ENCODE peak calls at places on chromosomes 4 and X, in four cellular contexts. One of them, this sample, is unnamed.

GRCh38 chrX:120269379-120270035 is 18.9 kb downstream of the ZBTB33 start:
- DNase-seq in K562: no peak
- DNase-seq in GM12878: no peak
- DNase-seq in HepG2: no peak
- DNase-seq in this sample: no peak

GRCh38 chr4:121484633-121485032 is 103.8 kb upstream of the QRFPR start:
- DNase-seq in K562: peak
- DNase-seq in GM12878: no peak
- DNase-seq in HepG2: peak
- DNase-seq in this sample: no peak

GRCh38 chr4:21962691-21963090 is 14.1 kb upstream of the KCNIP4 start:
- DNase-seq in K562: no peak
- DNase-seq in GM12878: no peak
- DNase-seq in HepG2: no peak
- DNase-seq in this sample: no peak

GRCh38 chr4:23484689-23485088 is 405.2 kb downstream of the PPARGC1A start:
- DNase-seq in K562: no peak
- DNase-seq in GM12878: no peak
- DNase-seq in HepG2: no peak
- DNase-seq in this sample: no peak

GRCh38 chr4:82787342-82787741 is 11.3 kb downstream of the SCD5 start:
- DNase-seq in K562: no peak
- DNase-seq in GM12878: no peak
- DNase-seq in HepG2: no peak
- DNase-seq in this sample: no peak

GRCh38 chr4:75939890-75940691 is 722 bp downstream of the NAAA start:
- DNase-seq in K562: peak
- DNase-seq in GM12878: no peak
- DNase-seq in HepG2: peak
- DNase-seq in this sample: peak

GRCh38 chr4:2954358-2955185 is 8.6 kb downstream of the NOP14 start:
- DNase-seq in K562: no peak
- DNase-seq in GM12878: peak
- DNase-seq in HepG2: no peak
- DNase-seq in this sample: no peak

GRCh38 chr4:1055721-1056590 is 44.5 kb downstream of the FGFRL1 start:
- DNase-seq in K562: peak
- DNase-seq in GM12878: no peak
- DNase-seq in HepG2: no peak
- DNase-seq in this sample: no peak

GRCh38 chrX:73214366-73215094 is at the start of gene NAP1L2:
- DNase-seq in K562: no peak
- DNase-seq in GM12878: no peak
- DNase-seq in HepG2: no peak
- DNase-seq in this sample: peak

GRCh38 chr4:133600008-133600407 is 450.9 kb downstream of the PCDH10 start:
- DNase-seq in K562: peak
- DNase-seq in GM12878: no peak
- DNase-seq in HepG2: no peak
- DNase-seq in this sample: no peak

GRCh38 chr4:176319237-176319703 is 496 bp upstream of the SPCS3 start:
- DNase-seq in K562: no peak
- DNase-seq in GM12878: no peak
- DNase-seq in HepG2: no peak
- DNase-seq in this sample: no peak

GRCh38 chr4:110505440-110505839 is 29.5 kb downstream of the ENPEP start:
- DNase-seq in K562: no peak
- DNase-seq in GM12878: no peak
- DNase-seq in HepG2: no peak
- DNase-seq in this sample: no peak

GRCh38 chr4:139014391-139015268 is 951 bp upstream of the NOCT start:
- DNase-seq in K562: peak
- DNase-seq in GM12878: peak
- DNase-seq in HepG2: peak
- DNase-seq in this sample: no peak

GRCh38 chrX:69493193-69493592 is 10.9 kb upstream of the NALF2 start:
- DNase-seq in K562: peak
- DNase-seq in GM12878: no peak
- DNase-seq in HepG2: peak
- DNase-seq in this sample: peak

GRCh38 chrX:140918398-140919043 is 83.9 kb upstream of the SPANXB1 start:
- DNase-seq in K562: peak
- DNase-seq in GM12878: peak
- DNase-seq in HepG2: peak
- DNase-seq in this sample: peak

GRCh38 chrX:132743086-132743485 is 215.3 kb downstream of the HS6ST2 start:
- DNase-seq in K562: no peak
- DNase-seq in GM12878: no peak
- DNase-seq in HepG2: no peak
- DNase-seq in this sample: no peak

GRCh38 chrX:155071694-155072215 is 447 bp downstream of the BRCC3 start:
- DNase-seq in K562: no peak
- DNase-seq in GM12878: no peak
- DNase-seq in HepG2: no peak
- DNase-seq in this sample: no peak

GRCh38 chrX:2391869-2392606 is 108.7 kb downstream of the DHRSX start:
- DNase-seq in K562: no peak
- DNase-seq in GM12878: no peak
- DNase-seq in HepG2: peak
- DNase-seq in this sample: peak

GRCh38 chr4:155179216-155179615 is 29.2 kb upstream of the NPY2R start:
- DNase-seq in K562: no peak
- DNase-seq in GM12878: no peak
- DNase-seq in HepG2: no peak
- DNase-seq in this sample: no peak

GRCh38 chrX:103774070-103774642 is 2.5 kb upstream of the PLP1 start:
- DNase-seq in K562: no peak
- DNase-seq in GM12878: no peak
- DNase-seq in HepG2: peak
- DNase-seq in this sample: no peak

GRCh38 chr4:14865804-14866203 is 136.5 kb upstream of the CPEB2 start:
- DNase-seq in K562: no peak
- DNase-seq in GM12878: no peak
- DNase-seq in HepG2: no peak
- DNase-seq in this sample: no peak

GRCh38 chr4:142846729-142847606 is 867 bp upstream of the INPP4B start:
- DNase-seq in K562: no peak
- DNase-seq in GM12878: no peak
- DNase-seq in HepG2: peak
- DNase-seq in this sample: peak

GRCh38 chr4:95362906-95363578 is 185.7 kb downstream of the UNC5C start:
- DNase-seq in K562: peak
- DNase-seq in GM12878: no peak
- DNase-seq in HepG2: peak
- DNase-seq in this sample: no peak

GRCh38 chr4:40628888-40629287 is 776 bp downstream of the RBM47 start:
- DNase-seq in K562: no peak
- DNase-seq in GM12878: no peak
- DNase-seq in HepG2: no peak
- DNase-seq in this sample: no peak

GRCh38 chr4:180618396-180618795 is 1624.8 kb upstream of the TENM3 start:
- DNase-seq in K562: no peak
- DNase-seq in GM12878: no peak
- DNase-seq in HepG2: no peak
- DNase-seq in this sample: no peak

GRCh38 chr4:75605928-75606327 is 24.4 kb downstream of the CDKL2 start:
- DNase-seq in K562: no peak
- DNase-seq in GM12878: no peak
- DNase-seq in HepG2: no peak
- DNase-seq in this sample: no peak

GRCh38 chr4:182578402-182578801 is 335.2 kb downstream of the TENM3 start:
- DNase-seq in K562: no peak
- DNase-seq in GM12878: no peak
- DNase-seq in HepG2: no peak
- DNase-seq in this sample: no peak

GRCh38 chrX:36019164-36019563 is 99.6 kb downstream of the CFAP47 start:
- DNase-seq in K562: no peak
- DNase-seq in GM12878: no peak
- DNase-seq in HepG2: peak
- DNase-seq in this sample: no peak

GRCh38 chr4:22997358-22998224 is 304.9 kb downstream of the GBA3 start:
- DNase-seq in K562: peak
- DNase-seq in GM12878: no peak
- DNase-seq in HepG2: no peak
- DNase-seq in this sample: no peak

GRCh38 chr4:45442466-45442865 is 681.4 kb downstream of the GABRG1 start:
- DNase-seq in K562: no peak
- DNase-seq in GM12878: no peak
- DNase-seq in HepG2: no peak
- DNase-seq in this sample: no peak

GRCh38 chr4:185680617-185681016 is 131.4 kb downstream of the SORBS2 start:
- DNase-seq in K562: no peak
- DNase-seq in GM12878: no peak
- DNase-seq in HepG2: no peak
- DNase-seq in this sample: no peak

GRCh38 chr4:176406736-176407135 is 87.0 kb downstream of the SPCS3 start:
- DNase-seq in K562: no peak
- DNase-seq in GM12878: no peak
- DNase-seq in HepG2: no peak
- DNase-seq in this sample: no peak

GRCh38 chr4:2424581-2424980 is 5.8 kb downstream of the CFAP99 start:
- DNase-seq in K562: no peak
- DNase-seq in GM12878: no peak
- DNase-seq in HepG2: no peak
- DNase-seq in this sample: no peak

GRCh38 chr4:99091174-99091573 is 2.6 kb upstream of the ADH5 start:
- DNase-seq in K562: no peak
- DNase-seq in GM12878: no peak
- DNase-seq in HepG2: no peak
- DNase-seq in this sample: no peak

GRCh38 chr4:32140636-32141035 is 1420.5 kb downstream of the PCDH7 start:
- DNase-seq in K562: no peak
- DNase-seq in GM12878: no peak
- DNase-seq in HepG2: no peak
- DNase-seq in this sample: no peak

GRCh38 chrX:151488677-151489076 is 74.8 kb upstream of the PASD1 start:
- DNase-seq in K562: peak
- DNase-seq in GM12878: no peak
- DNase-seq in HepG2: peak
- DNase-seq in this sample: no peak

GRCh38 chr4:139943277-139943676 is 210.7 kb downstream of the MAML3 start:
- DNase-seq in K562: no peak
- DNase-seq in GM12878: no peak
- DNase-seq in HepG2: no peak
- DNase-seq in this sample: peak

GRCh38 chr4:113943085-113943484 is 36.4 kb downstream of the ARSJ start:
- DNase-seq in K562: no peak
- DNase-seq in GM12878: no peak
- DNase-seq in HepG2: no peak
- DNase-seq in this sample: no peak

GRCh38 chr4:38889143-38889542 is 21.5 kb downstream of the FAM114A1 start:
- DNase-seq in K562: no peak
- DNase-seq in GM12878: peak
- DNase-seq in HepG2: peak
- DNase-seq in this sample: no peak

GRCh38 chrX:10518073-10518472 is 102.3 kb downstream of the MID1 start:
- DNase-seq in K562: no peak
- DNase-seq in GM12878: no peak
- DNase-seq in HepG2: peak
- DNase-seq in this sample: no peak

GRCh38 chrX:10519278-10519677 is 101.1 kb downstream of the MID1 start:
- DNase-seq in K562: no peak
- DNase-seq in GM12878: no peak
- DNase-seq in HepG2: no peak
- DNase-seq in this sample: no peak

GRCh38 chrX:10524578-10524977 is 95.8 kb downstream of the MID1 start:
- DNase-seq in K562: no peak
- DNase-seq in GM12878: no peak
- DNase-seq in HepG2: no peak
- DNase-seq in this sample: no peak

GRCh38 chrX:10516781-10517322 is 103.5 kb downstream of the MID1 start:
- DNase-seq in K562: no peak
- DNase-seq in GM12878: no peak
- DNase-seq in HepG2: no peak
- DNase-seq in this sample: no peak

GRCh38 chrX:10519761-10520160 is 100.6 kb downstream of the MID1 start:
- DNase-seq in K562: no peak
- DNase-seq in GM12878: no peak
- DNase-seq in HepG2: no peak
- DNase-seq in this sample: no peak
- TF ChIP-seq BRCA1 in K562: no peak
- TF ChIP-seq BRCA1 in GM12878: no peak
- TF ChIP-seq BRCA1 in HepG2: no peak
- TF ChIP-seq BRCA1 in this sample: no peak

GRCh38 chr4:101464596-101464995 is 117.3 kb upstream of the PPP3CA start:
- DNase-seq in K562: no peak
- DNase-seq in GM12878: no peak
- DNase-seq in HepG2: no peak
- DNase-seq in this sample: no peak

GRCh38 chr4:101458473-101458872 is 111.1 kb upstream of the PPP3CA start:
- DNase-seq in K562: no peak
- DNase-seq in GM12878: no peak
- DNase-seq in HepG2: no peak
- DNase-seq in this sample: no peak

GRCh38 chr4:101458914-101459313 is 111.6 kb upstream of the PPP3CA start:
- DNase-seq in K562: no peak
- DNase-seq in GM12878: no peak
- DNase-seq in HepG2: no peak
- DNase-seq in this sample: no peak
- TF ChIP-seq BRCA1 in K562: no peak
- TF ChIP-seq BRCA1 in GM12878: no peak
- TF ChIP-seq BRCA1 in HepG2: no peak
- TF ChIP-seq BRCA1 in this sample: no peak

DNA sequence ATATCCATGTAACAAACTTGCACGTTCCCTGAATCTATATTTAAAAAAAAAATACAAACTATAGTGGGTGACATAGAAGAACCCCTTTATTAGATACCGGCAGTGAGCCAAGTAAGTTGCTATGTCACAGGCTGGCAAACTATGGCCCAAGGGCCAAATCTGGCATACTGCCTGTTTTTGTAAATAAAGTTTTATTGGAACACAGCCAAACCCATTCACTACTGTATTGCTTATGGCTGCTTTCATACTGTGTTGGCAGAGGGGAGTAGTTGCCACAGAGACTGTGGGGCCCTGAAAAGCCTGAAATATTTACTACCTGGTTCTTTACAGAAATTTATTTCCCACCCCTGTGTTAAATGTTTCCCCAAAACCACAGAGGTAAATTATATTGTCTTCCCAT is 71.2 kb upstream of the EGFL6 start:
- DNase-seq in K562: no peak
- DNase-seq in GM12878: no peak
- DNase-seq in HepG2: no peak
- DNase-seq in this sample: no peak
- TF ChIP-seq BRCA1 in K562: no peak
- TF ChIP-seq BRCA1 in GM12878: no peak
- TF ChIP-seq BRCA1 in HepG2: no peak
- TF ChIP-seq BRCA1 in this sample: no peak

DNA sequence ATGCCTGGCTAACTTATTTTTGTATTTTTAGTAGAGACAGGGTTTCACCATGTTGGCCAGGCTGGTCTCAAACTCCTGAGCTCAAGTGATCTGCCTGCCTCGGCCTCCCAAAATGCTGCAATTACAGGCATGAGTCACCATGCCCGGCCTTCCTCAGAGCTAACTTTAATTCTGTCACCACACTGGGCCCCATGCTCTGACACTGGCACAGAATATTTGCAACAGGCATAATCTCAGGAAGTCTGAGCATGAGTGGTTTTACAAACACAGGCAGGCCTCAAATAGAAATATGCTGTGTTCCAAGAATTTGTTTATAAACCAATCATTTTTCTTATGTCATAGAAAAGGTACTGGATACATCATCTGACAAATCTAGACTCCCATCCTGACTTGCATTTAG is 32.7 kb upstream of the FAM9C start:
- DNase-seq in K562: no peak
- DNase-seq in GM12878: no peak
- DNase-seq in HepG2: no peak
- DNase-seq in this sample: no peak
- TF ChIP-seq BRCA1 in K562: no peak
- TF ChIP-seq BRCA1 in GM12878: no peak
- TF ChIP-seq BRCA1 in HepG2: no peak
- TF ChIP-seq BRCA1 in this sample: no peak